ENCODE peak calls at places on chromosomes 7 and 10, in six cellular contexts. D is ACHN; Z is RKO; V is NCI-H345; O is stimulated activated CD4-positive, alpha-beta T cell treated with anti-CD3 and anti-CD28 coated beads, Interleukin-4, amount 100 ng/mL, for 4 hours; F is skeletal muscle cell. C is an unnamed sample.

GRCh38 chr7:44466300-44467216 is 23.9 kb downstream of the NUDCD3 start:
- DNase-seq in D (no peak), Z (no peak), V (no peak), O (no peak), F (peak), C (no peak)

GRCh38 chr10:75845538-75845937 is 414.1 kb downstream of the LRMDA start:
- DNase-seq in D (no peak), Z (no peak), V (no peak), O (no peak), F (no peak), C (no peak)

GRCh38 chr7:18151419-18151818 is 123.8 kb upstream of the PRPS1L1 start:
- DNase-seq in D (peak), Z (peak), V (no peak), O (no peak), F (no peak), C (no peak)

GRCh38 chr7:143023047-143023446 is 3.9 kb downstream of the OR9A2 start:
- DNase-seq in D (no peak), Z (no peak), V (no peak), O (no peak), F (no peak), C (no peak)

GRCh38 chr7:15326044-15326644 is 235.7 kb downstream of the AGMO start:
- DNase-seq in D (peak), Z (peak), V (peak), O (no peak), F (no peak), C (no peak)

GRCh38 chr7:30321992-30322637 is 37.7 kb downstream of the ZNRF2 start:
- DNase-seq in D (peak), Z (no peak), V (no peak), O (no peak), F (no peak), C (no peak)

GRCh38 chr7:389911-390601 is 100.1 kb downstream of the FOXL3 start:
- DNase-seq in D (no peak), Z (no peak), V (no peak), O (no peak), F (no peak), C (peak)

GRCh38 chr10:132709471-132709951 is 76.4 kb downstream of the NKX6-2 start:
- DNase-seq in D (no peak), Z (no peak), V (no peak), O (no peak), F (no peak), C (no peak)

GRCh38 chr7:140609646-140610045 is 31.0 kb downstream of the DENND2A start:
- DNase-seq in D (no peak), Z (no peak), V (no peak), O (no peak), F (no peak), C (no peak)

GRCh38 chr10:49298990-49299815 is at the start of gene C10orf71:
- DNase-seq in D (no peak), Z (no peak), V (peak), O (no peak), F (no peak), C (no peak)

GRCh38 chr7:381211-382117 is 91.5 kb downstream of the FOXL3 start:
- DNase-seq in D (no peak), Z (no peak), V (no peak), O (peak), F (no peak), C (peak)

GRCh38 chr7:128215739-128216138 is 25.3 kb upstream of the LEP start:
- DNase-seq in D (no peak), Z (no peak), V (no peak), O (no peak), F (no peak), C (no peak)

GRCh38 chr7:101733713-101734475 is 83.5 kb upstream of the CUX1 start:
- DNase-seq in D (no peak), Z (no peak), V (no peak), O (no peak), F (no peak), C (peak)

GRCh38 chr10:84007482-84007881 is 131.8 kb upstream of the GHITM start:
- DNase-seq in D (no peak), Z (no peak), V (no peak), O (no peak), F (no peak), C (no peak)

GRCh38 chr10:43458227-43458626 is 21.3 kb downstream of the ZNF487 start:
- DNase-seq in D (no peak), Z (no peak), V (no peak), O (no peak), F (no peak), C (no peak)

GRCh38 chr10:117536359-117536861 is 6.1 kb upstream of the EMX2 start:
- DNase-seq in D (no peak), Z (no peak), V (no peak), O (no peak), F (no peak), C (no peak)

GRCh38 chr7:80440908-80441307 is 71.0 kb downstream of the GNAT3 start:
- DNase-seq in D (no peak), Z (no peak), V (no peak), O (no peak), F (no peak), C (no peak)

GRCh38 chr10:58967551-58968418 is 208.7 kb upstream of the PHYHIPL start:
- DNase-seq in D (no peak), Z (no peak), V (no peak), O (no peak), F (no peak), C (peak)

GRCh38 chr7:150876817-150877526 is 24.7 kb downstream of the AOC1 start:
- DNase-seq in D (peak), Z (peak), V (peak), O (peak), F (peak), C (peak)

GRCh38 chr7:65722361-65722792 is 150.5 kb upstream of the VKORC1L1 start:
- DNase-seq in D (peak), Z (no peak), V (peak), O (peak), F (no peak), C (peak)

GRCh38 chr10:71522438-71523144 is 125.9 kb downstream of the CDH23 start:
- DNase-seq in D (no peak), Z (no peak), V (no peak), O (no peak), F (no peak), C (no peak)

GRCh38 chr7:66967029-66967428 is 28.4 kb downstream of the SBDS start:
- DNase-seq in D (no peak), Z (no peak), V (no peak), O (no peak), F (no peak), C (no peak)

GRCh38 chr10:48287417-48288391 is 13.2 kb upstream of the FRMPD2 start:
- DNase-seq in D (no peak), Z (no peak), V (peak), O (no peak), F (no peak), C (peak)

GRCh38 chr10:129622736-129623135 is 155.7 kb downstream of the MGMT start:
- DNase-seq in D (peak), Z (no peak), V (no peak), O (no peak), F (no peak), C (no peak)

GRCh38 chr7:158077441-158077840 is 510.2 kb downstream of the PTPRN2 start:
- DNase-seq in D (no peak), Z (no peak), V (peak), O (no peak), F (no peak), C (no peak)

GRCh38 chr10:89332718-89333281 is 5.0 kb downstream of the IFIT3 start:
- DNase-seq in D (peak), Z (no peak), V (no peak), O (no peak), F (no peak), C (no peak)

GRCh38 chr7:40244226-40244625 is 109.4 kb downstream of the SUGCT start:
- DNase-seq in D (no peak), Z (no peak), V (no peak), O (no peak), F (no peak), C (no peak)

GRCh38 chr7:157809863-157810851 is 473.4 kb downstream of the DNAJB6 start:
- DNase-seq in D (no peak), Z (no peak), V (no peak), O (no peak), F (no peak), C (no peak)

GRCh38 chr10:110273474-110273873 is 31.2 kb downstream of the SMNDC1 start:
- DNase-seq in D (peak), Z (peak), V (no peak), O (no peak), F (peak), C (peak)

GRCh38 chr7:133550145-133550544 is 297.3 kb downstream of the EXOC4 start:
- DNase-seq in D (no peak), Z (no peak), V (no peak), O (no peak), F (no peak), C (no peak)

GRCh38 chr7:134372858-134373257 is 56.1 kb upstream of the SLC35B4 start:
- DNase-seq in D (no peak), Z (no peak), V (no peak), O (no peak), F (no peak), C (no peak)

GRCh38 chr10:83371696-83372490 is 767.4 kb upstream of the GHITM start:
- DNase-seq in D (no peak), Z (no peak), V (no peak), O (no peak), F (no peak), C (no peak)

GRCh38 chr10:18136056-18136916 is 3.9 kb upstream of the CACNB2 start:
- DNase-seq in D (no peak), Z (no peak), V (no peak), O (no peak), F (no peak), C (no peak)

GRCh38 chr7:133230591-133231194 is 22.2 kb upstream of the EXOC4 start:
- DNase-seq in D (peak), Z (peak), V (peak), O (peak), F (no peak), C (peak)

GRCh38 chr10:77452952-77453564 is 184.6 kb downstream of the KCNMA1 start:
- DNase-seq in D (no peak), Z (no peak), V (no peak), O (no peak), F (no peak), C (no peak)

GRCh38 chr7:128458956-128459355 is 3.3 kb downstream of the HILPDA start:
- DNase-seq in D (no peak), Z (no peak), V (no peak), O (no peak), F (no peak), C (no peak)